ENCODE peak calls at places on chromosomes 4 and X, in six cellular contexts. O is hepatic stellate cell, U is A172, S is left lung, J is aorta, V is upper lobe of right lung. B is an unnamed sample.

GRCh38 chrX:19906293-19906692 is 18.9 kb upstream of the SH3KBP1 start:
- DNase-seq in O (no peak), U (no peak), S (no peak), J (no peak), V (no peak), B (no peak)

GRCh38 chr4:116829187-116829586 is 256.2 kb downstream of the TRAM1L1 start:
- DNase-seq in O (no peak), U (peak), S (peak), J (no peak), V (no peak), B (no peak)

GRCh38 chr4:14749910-14750309 is 252.4 kb upstream of the CPEB2 start:
- DNase-seq in O (no peak), U (peak), S (no peak), J (no peak), V (peak), B (peak)

GRCh38 chrX:790031-790430 is 159.4 kb downstream of the SHOX start:
- DNase-seq in O (no peak), U (no peak), S (no peak), J (no peak), V (no peak), B (no peak)

GRCh38 chr4:110867251-110867960 is 244.5 kb upstream of the PITX2 start:
- DNase-seq in O (no peak), U (no peak), S (no peak), J (no peak), V (no peak), B (no peak)

GRCh38 chr4:2059034-2059725 is at the start of gene NAT8L:
- DNase-seq in O (no peak), U (peak), S (peak), J (peak), V (no peak), B (peak)

GRCh38 chr4:7535094-7535493 is 100.4 kb upstream of the PSAPL1 start:
- DNase-seq in O (no peak), U (no peak), S (peak), J (no peak), V (no peak), B (no peak)

GRCh38 chrX:68870357-68870756 is 41.5 kb downstream of the EFNB1 start:
- DNase-seq in O (no peak), U (no peak), S (no peak), J (no peak), V (no peak), B (no peak)

GRCh38 chr4:74934016-74934821 is 1.3 kb downstream of the PARM1 start:
- DNase-seq in O (peak), U (peak), S (peak), J (peak), V (peak), B (no peak)

GRCh38 chrX:25158635-25159034 is 142.9 kb upstream of the ARX start:
- DNase-seq in O (no peak), U (peak), S (no peak), J (no peak), V (no peak), B (no peak)

GRCh38 chr4:183397741-183398297 is 46.6 kb upstream of the CDKN2AIP start:
- DNase-seq in O (no peak), U (no peak), S (no peak), J (no peak), V (no peak), B (no peak)

GRCh38 chrX:102154900-102155805 is 624 bp downstream of the BEX5 start:
- DNase-seq in O (no peak), U (no peak), S (peak), J (no peak), V (no peak), B (no peak)

GRCh38 chr4:139368990-139369389 is 66.7 kb upstream of the NDUFC1 start:
- DNase-seq in O (no peak), U (no peak), S (no peak), J (no peak), V (no peak), B (no peak)

GRCh38 chrX:107447642-107448041 is 1.8 kb upstream of the FRMPD3 start:
- DNase-seq in O (no peak), U (no peak), S (no peak), J (no peak), V (no peak), B (no peak)

GRCh38 chr4:156732634-156733033 is 239.0 kb downstream of the PDGFC start:
- DNase-seq in O (no peak), U (no peak), S (no peak), J (no peak), V (no peak), B (no peak)

GRCh38 chr4:76767983-76768382 is 130.0 kb downstream of the SOWAHB start:
- DNase-seq in O (peak), U (peak), S (no peak), J (no peak), V (no peak), B (no peak)

B was measured in K562.